ENCODE peak calls at places on chromosomes 16 and 17, in six cellular contexts. One of them, this sample, is unnamed.
A peak's percentile ranks its signal among the peaks of the same experiment; 100 is the strongest.

GRCh38 chr17:66957951-66958579 is 6.4 kb upstream of the CACNG4 start:
- DNase-seq in esophagus muscularis mucosa: no peak
- DNase-seq in stomach: no peak
- DNase-seq in A549: no peak
- DNase-seq in upper lobe of left lung: no peak
- DNase-seq in tibial nerve: no peak
- DNase-seq in this sample: no peak

GRCh38 chr16:66988197-66988788 is at the start of gene CES4A:
- DNase-seq in esophagus muscularis mucosa: no peak
- DNase-seq in stomach: no peak
- DNase-seq in A549: no peak
- DNase-seq in upper lobe of left lung: no peak
- DNase-seq in tibial nerve: peak; percentile 25
- DNase-seq in this sample: peak; percentile 75

GRCh38 chr16:70433456-70434103 is 5.3 kb downstream of the ST3GAL2 start:
- DNase-seq in esophagus muscularis mucosa: no peak
- DNase-seq in stomach: no peak
- DNase-seq in A549: no peak
- DNase-seq in upper lobe of left lung: peak; percentile 52
- DNase-seq in tibial nerve: no peak
- DNase-seq in this sample: peak; percentile 84

GRCh38 chr17:53141280-53141679 is 681.4 kb upstream of the KIF2B start:
- DNase-seq in esophagus muscularis mucosa: no peak
- DNase-seq in stomach: no peak
- DNase-seq in A549: no peak
- DNase-seq in upper lobe of left lung: no peak
- DNase-seq in tibial nerve: no peak
- DNase-seq in this sample: no peak

GRCh38 chr16:1472974-1473373 is 1.9 kb downstream of the CLCN7 start:
- DNase-seq in esophagus muscularis mucosa: no peak
- DNase-seq in stomach: no peak
- DNase-seq in A549: no peak
- DNase-seq in upper lobe of left lung: no peak
- DNase-seq in tibial nerve: no peak
- DNase-seq in this sample: no peak

GRCh38 chr17:28912281-28912937 is 9.5 kb upstream of the DHRS13 start:
- DNase-seq in esophagus muscularis mucosa: no peak
- DNase-seq in stomach: no peak
- DNase-seq in A549: no peak
- DNase-seq in upper lobe of left lung: no peak
- DNase-seq in tibial nerve: no peak
- DNase-seq in this sample: no peak

GRCh38 chr16:59878479-59878878 is 1144.4 kb upstream of the GOT2 start:
- DNase-seq in esophagus muscularis mucosa: no peak
- DNase-seq in stomach: peak; percentile 61
- DNase-seq in A549: peak; percentile 70
- DNase-seq in upper lobe of left lung: no peak
- DNase-seq in tibial nerve: no peak
- DNase-seq in this sample: no peak

GRCh38 chr16:53664724-53665345 is 38.8 kb downstream of the RPGRIP1L start:
- DNase-seq in esophagus muscularis mucosa: no peak
- DNase-seq in stomach: no peak
- DNase-seq in A549: no peak
- DNase-seq in upper lobe of left lung: no peak
- DNase-seq in tibial nerve: no peak
- DNase-seq in this sample: no peak

GRCh38 chr16:54503011-54503410 is 216.4 kb upstream of the IRX3 start:
- DNase-seq in esophagus muscularis mucosa: no peak
- DNase-seq in stomach: no peak
- DNase-seq in A549: no peak
- DNase-seq in upper lobe of left lung: peak; percentile 48
- DNase-seq in tibial nerve: no peak
- DNase-seq in this sample: no peak

GRCh38 chr16:86929149-86929871 is 351.0 kb downstream of the FOXL1 start:
- DNase-seq in esophagus muscularis mucosa: no peak
- DNase-seq in stomach: no peak
- DNase-seq in A549: no peak
- DNase-seq in upper lobe of left lung: no peak
- DNase-seq in tibial nerve: no peak
- DNase-seq in this sample: no peak

GRCh38 chr17:7403043-7403901 is 625 bp downstream of the TMEM256 start:
- DNase-seq in esophagus muscularis mucosa: peak; percentile 95
- DNase-seq in stomach: peak; percentile 33
- DNase-seq in A549: peak; percentile 95
- DNase-seq in upper lobe of left lung: peak; percentile 56
- DNase-seq in tibial nerve: peak; percentile 57
- DNase-seq in this sample: peak; percentile 88

GRCh38 chr16:23294260-23294659 is 7.8 kb upstream of the SCNN1B start:
- DNase-seq in esophagus muscularis mucosa: no peak
- DNase-seq in stomach: no peak
- DNase-seq in A549: no peak
- DNase-seq in upper lobe of left lung: no peak
- DNase-seq in tibial nerve: no peak
- DNase-seq in this sample: no peak

GRCh38 chr16:28875134-28876015 is 2.9 kb upstream of the ATP2A1 start:
- DNase-seq in esophagus muscularis mucosa: no peak
- DNase-seq in stomach: no peak
- DNase-seq in A549: no peak
- DNase-seq in upper lobe of left lung: no peak
- DNase-seq in tibial nerve: no peak
- DNase-seq in this sample: no peak

GRCh38 chr16:74521691-74522090 is 85.2 kb downstream of the GLG1 start:
- DNase-seq in esophagus muscularis mucosa: no peak
- DNase-seq in stomach: no peak
- DNase-seq in A549: no peak
- DNase-seq in upper lobe of left lung: no peak
- DNase-seq in tibial nerve: no peak
- DNase-seq in this sample: no peak

GRCh38 chr16:27224271-27224737 is 21.0 kb downstream of the KDM8 start:
- DNase-seq in esophagus muscularis mucosa: no peak
- DNase-seq in stomach: no peak
- DNase-seq in A549: no peak
- DNase-seq in upper lobe of left lung: no peak
- DNase-seq in tibial nerve: no peak
- DNase-seq in this sample: no peak

GRCh38 chr17:68460715-68461114 is 3.4 kb upstream of the WIPI1 start:
- DNase-seq in esophagus muscularis mucosa: no peak
- DNase-seq in stomach: no peak
- DNase-seq in A549: no peak
- DNase-seq in upper lobe of left lung: peak; percentile 38
- DNase-seq in tibial nerve: no peak
- DNase-seq in this sample: no peak

GRCh38 chr16:29994613-29995329 is 646 bp downstream of the HIRIP3 start:
- DNase-seq in esophagus muscularis mucosa: no peak
- DNase-seq in stomach: peak; percentile 78
- DNase-seq in A549: no peak
- DNase-seq in upper lobe of left lung: peak; percentile 86
- DNase-seq in tibial nerve: no peak
- DNase-seq in this sample: peak; percentile 82

GRCh38 chr16:20023190-20023589 is 50.5 kb downstream of the GPR139 start:
- DNase-seq in esophagus muscularis mucosa: no peak
- DNase-seq in stomach: no peak
- DNase-seq in A549: no peak
- DNase-seq in upper lobe of left lung: no peak
- DNase-seq in tibial nerve: no peak
- DNase-seq in this sample: no peak

GRCh38 chr17:82710499-82711232 is 5.8 kb upstream of the FN3KRP start:
- DNase-seq in esophagus muscularis mucosa: no peak
- DNase-seq in stomach: no peak
- DNase-seq in A549: no peak
- DNase-seq in upper lobe of left lung: no peak
- DNase-seq in tibial nerve: no peak
- DNase-seq in this sample: no peak

GRCh38 chr16:27237229-27238015 is 31.1 kb downstream of the NSMCE1 start:
- DNase-seq in esophagus muscularis mucosa: no peak
- DNase-seq in stomach: peak; percentile 42
- DNase-seq in A549: no peak
- DNase-seq in upper lobe of left lung: peak; percentile 58
- DNase-seq in tibial nerve: no peak
- DNase-seq in this sample: peak; percentile 62

GRCh38 chr16:80027007-80027965 is 426.7 kb upstream of the MAF start:
- DNase-seq in esophagus muscularis mucosa: no peak
- DNase-seq in stomach: peak; percentile 35
- DNase-seq in A549: peak; percentile 95
- DNase-seq in upper lobe of left lung: peak; percentile 70
- DNase-seq in tibial nerve: no peak
- DNase-seq in this sample: peak; percentile 80
- TF ChIP-seq EP300 in esophagus muscularis mucosa: no peak
- TF ChIP-seq EP300 in stomach: no peak
- TF ChIP-seq EP300 in A549: peak; percentile 88
- TF ChIP-seq EP300 in upper lobe of left lung: no peak
- TF ChIP-seq EP300 in tibial nerve: no peak
- TF ChIP-seq EP300 in this sample: no peak

GRCh38 chr17:27529230-27529796 is 73.1 kb downstream of the KSR1 start:
- DNase-seq in esophagus muscularis mucosa: no peak
- DNase-seq in stomach: no peak
- DNase-seq in A549: no peak
- DNase-seq in upper lobe of left lung: peak; percentile 75
- DNase-seq in tibial nerve: no peak
- DNase-seq in this sample: peak; percentile 58

GRCh38 chr17:27530791-27531391 is 74.6 kb downstream of the KSR1 start:
- DNase-seq in esophagus muscularis mucosa: no peak
- DNase-seq in stomach: no peak
- DNase-seq in A549: no peak
- DNase-seq in upper lobe of left lung: peak; percentile 85
- DNase-seq in tibial nerve: no peak
- DNase-seq in this sample: peak; percentile 64

GRCh38 chr17:27532269-27533067 is 76.2 kb downstream of the KSR1 start:
- DNase-seq in esophagus muscularis mucosa: no peak
- DNase-seq in stomach: peak; percentile 45
- DNase-seq in A549: no peak
- DNase-seq in upper lobe of left lung: peak; percentile 96
- DNase-seq in tibial nerve: no peak
- DNase-seq in this sample: peak; percentile 77

GRCh38 chr17:27533068-27533397 is 76.8 kb downstream of the KSR1 start:
- DNase-seq in esophagus muscularis mucosa: no peak
- DNase-seq in stomach: no peak
- DNase-seq in A549: no peak
- DNase-seq in upper lobe of left lung: peak; percentile 51
- DNase-seq in tibial nerve: no peak
- DNase-seq in this sample: peak; percentile 27

GRCh38 chr17:27531469-27531948 is 75.3 kb downstream of the KSR1 start:
- DNase-seq in esophagus muscularis mucosa: no peak
- DNase-seq in stomach: no peak
- DNase-seq in A549: no peak
- DNase-seq in upper lobe of left lung: peak; percentile 59
- DNase-seq in tibial nerve: no peak
- DNase-seq in this sample: peak; percentile 60
- H3K27ac ChIP-seq in esophagus muscularis mucosa: no peak overlapping the region
- H3K27ac ChIP-seq in stomach: no peak overlapping the region
- H3K27ac ChIP-seq in A549: peak overlapping the region; percentile 84
- H3K27ac ChIP-seq in upper lobe of left lung: peak overlapping the region; percentile 88
- H3K27ac ChIP-seq in tibial nerve: peak overlapping the region; percentile 52
- H3K27ac ChIP-seq in this sample: peak overlapping the region; percentile 21

GRCh38 chr17:40399185-40399584 is 18.5 kb downstream of the TOP2A start:
- DNase-seq in esophagus muscularis mucosa: no peak
- DNase-seq in stomach: no peak
- DNase-seq in A549: peak; percentile 67
- DNase-seq in upper lobe of left lung: no peak
- DNase-seq in tibial nerve: no peak
- DNase-seq in this sample: no peak
- TF ChIP-seq CTCF in esophagus muscularis mucosa: peak; percentile 62
- TF ChIP-seq CTCF in stomach: peak; percentile 50
- TF ChIP-seq CTCF in A549: peak; percentile 85
- TF ChIP-seq CTCF in upper lobe of left lung: peak; percentile 53
- TF ChIP-seq CTCF in tibial nerve: peak; percentile 32
- TF ChIP-seq CTCF in this sample: peak; percentile 47

GRCh38 chr16:51994597-51994996 is 552.3 kb downstream of the TOX3 start:
- DNase-seq in esophagus muscularis mucosa: no peak
- DNase-seq in stomach: peak; percentile 92
- DNase-seq in A549: no peak
- DNase-seq in upper lobe of left lung: peak; percentile 87
- DNase-seq in tibial nerve: no peak
- DNase-seq in this sample: no peak
- TF ChIP-seq EP300 in esophagus muscularis mucosa: no peak
- TF ChIP-seq EP300 in stomach: no peak
- TF ChIP-seq EP300 in A549: no peak
- TF ChIP-seq EP300 in upper lobe of left lung: peak; percentile 89
- TF ChIP-seq EP300 in tibial nerve: no peak
- TF ChIP-seq EP300 in this sample: no peak

GRCh38 chr17:4543557-4544026 is 11.6 kb downstream of the MYBBP1A start:
- DNase-seq in esophagus muscularis mucosa: no peak
- DNase-seq in stomach: no peak
- DNase-seq in A549: no peak
- DNase-seq in upper lobe of left lung: no peak
- DNase-seq in tibial nerve: no peak
- DNase-seq in this sample: peak; percentile 54
- H3K27ac ChIP-seq in esophagus muscularis mucosa: no peak overlapping the region
- H3K27ac ChIP-seq in stomach: no peak overlapping the region
- H3K27ac ChIP-seq in A549: no peak overlapping the region
- H3K27ac ChIP-seq in upper lobe of left lung: no peak overlapping the region
- H3K27ac ChIP-seq in tibial nerve: no peak overlapping the region
- H3K27ac ChIP-seq in this sample: no peak overlapping the region

GRCh38 chr17:46193246-46193625 is at the start of gene KANSL1:
- DNase-seq in esophagus muscularis mucosa: peak; percentile 92
- DNase-seq in stomach: peak; percentile 85
- DNase-seq in A549: peak; percentile 99
- DNase-seq in upper lobe of left lung: peak; percentile 86
- DNase-seq in tibial nerve: peak; percentile 64
- DNase-seq in this sample: peak; percentile 95
- TF ChIP-seq CTCF in esophagus muscularis mucosa: peak; percentile 53
- TF ChIP-seq CTCF in stomach: peak; percentile 84
- TF ChIP-seq CTCF in A549: peak; percentile 100
- TF ChIP-seq CTCF in upper lobe of left lung: peak; percentile 69
- TF ChIP-seq CTCF in tibial nerve: peak; percentile 61
- TF ChIP-seq CTCF in this sample: peak; percentile 26

GRCh38 chr17:30832438-30832790 is 648 bp downstream of the ATAD5 start:
- DNase-seq in esophagus muscularis mucosa: no peak
- DNase-seq in stomach: no peak
- DNase-seq in A549: no peak
- DNase-seq in upper lobe of left lung: no peak
- DNase-seq in tibial nerve: no peak
- DNase-seq in this sample: no peak

GRCh38 chr17:30829022-30829421 is 2.7 kb upstream of the ATAD5 start:
- DNase-seq in esophagus muscularis mucosa: no peak
- DNase-seq in stomach: no peak
- DNase-seq in A549: no peak
- DNase-seq in upper lobe of left lung: no peak
- DNase-seq in tibial nerve: no peak
- DNase-seq in this sample: no peak

GRCh38 chr17:30831257-30831656 is 509 bp upstream of the ATAD5 start:
- DNase-seq in esophagus muscularis mucosa: no peak
- DNase-seq in stomach: no peak
- DNase-seq in A549: peak; percentile 45
- DNase-seq in upper lobe of left lung: no peak
- DNase-seq in tibial nerve: no peak
- DNase-seq in this sample: no peak

GRCh38 chr17:30827082-30827481 is 2.6 kb upstream of the CRLF3 start:
- DNase-seq in esophagus muscularis mucosa: no peak
- DNase-seq in stomach: no peak
- DNase-seq in A549: no peak
- DNase-seq in upper lobe of left lung: no peak
- DNase-seq in tibial nerve: no peak
- DNase-seq in this sample: no peak

GRCh38 chr17:30831663-30832437 is at the start of gene ATAD5:
- DNase-seq in esophagus muscularis mucosa: peak; percentile 95
- DNase-seq in stomach: peak; percentile 93
- DNase-seq in A549: peak; percentile 97
- DNase-seq in upper lobe of left lung: peak; percentile 94
- DNase-seq in tibial nerve: peak; percentile 78
- DNase-seq in this sample: peak; percentile 95
- TF ChIP-seq EP300 in esophagus muscularis mucosa: no peak
- TF ChIP-seq EP300 in stomach: no peak
- TF ChIP-seq EP300 in A549: no peak
- TF ChIP-seq EP300 in upper lobe of left lung: peak; percentile 75
- TF ChIP-seq EP300 in tibial nerve: peak; percentile 64
- TF ChIP-seq EP300 in this sample: no peak